ENCODE peak calls at places on chromosomes 12 and 14, in nine cellular contexts. P, X, B, G, D, C, R, N and Y are unnamed samples.

GRCh38 chr14:70784886-70785285 is 24.4 kb downstream of the MAP3K9 start:
- DNase-seq in D (no peak), P (no peak), C (no peak), R (no peak), G (no peak), X (no peak), B (no peak), N (no peak), Y (no peak)

GRCh38 chr14:91367173-91368171 is 50.1 kb downstream of the CCDC88C start:
- DNase-seq in B (no peak), G (no peak), R (peak; percentile 86), N (peak; percentile 72), P (peak; percentile 89), D (peak; percentile 75), C (peak; percentile 22), X (peak; percentile 67), Y (no peak)

GRCh38 chr12:128572311-128572810 is 251.4 kb downstream of the SLC15A4 start:
- DNase-seq in G (no peak), X (no peak), C (peak; percentile 34), P (no peak), D (no peak), B (no peak), N (no peak), R (no peak), Y (no peak)

GRCh38 chr14:71175491-71175890 is 268.2 kb downstream of the PCNX1 start:
- DNase-seq in P (no peak), N (no peak), C (no peak), R (no peak), D (no peak), G (peak; percentile 23), X (peak; percentile 50), B (no peak), Y (no peak)

GRCh38 chr14:53108292-53108937 is 44.7 kb downstream of the DDHD1 start:
- DNase-seq in R (no peak), P (no peak), X (no peak), G (no peak), N (no peak), C (no peak), D (no peak), B (no peak), Y (no peak)

GRCh38 chr14:53295985-53296582 is 143.0 kb upstream of the DDHD1 start:
- DNase-seq in P (no peak), C (peak; percentile 39), B (no peak), N (no peak), G (no peak), D (peak; percentile 39), R (no peak), X (no peak), Y (peak; percentile 16)

GRCh38 chr12:119988440-119988787 is 622 bp upstream of the BICDL1 start:
- DNase-seq in G (peak; percentile 38), P (no peak), N (no peak), X (no peak), B (no peak), D (no peak), C (no peak), R (no peak), Y (no peak)

GRCh38 chr12:71128191-71128590 is 29.6 kb downstream of the TSPAN8 start:
- DNase-seq in C (no peak), G (no peak), N (no peak), X (no peak), B (no peak), R (no peak), D (no peak), P (peak; percentile 55), Y (no peak)

GRCh38 chr12:106962291-106962690 is 6.6 kb downstream of the TMEM263 start:
- DNase-seq in C (no peak), G (no peak), X (no peak), P (no peak), B (no peak), D (no peak), R (no peak), N (no peak), Y (no peak)

GRCh38 chr12:30700216-30700900 is 4.7 kb upstream of the IPO8 start:
- DNase-seq in P (no peak), D (no peak), R (no peak), B (no peak), N (no peak), G (no peak), X (no peak), C (no peak), Y (no peak)

GRCh38 chr14:61616524-61617185 is 78.7 kb upstream of the HIF1A start:
- DNase-seq in B (no peak), G (no peak), R (no peak), X (no peak), D (no peak), N (no peak), P (no peak), C (no peak), Y (no peak)

DNA sequence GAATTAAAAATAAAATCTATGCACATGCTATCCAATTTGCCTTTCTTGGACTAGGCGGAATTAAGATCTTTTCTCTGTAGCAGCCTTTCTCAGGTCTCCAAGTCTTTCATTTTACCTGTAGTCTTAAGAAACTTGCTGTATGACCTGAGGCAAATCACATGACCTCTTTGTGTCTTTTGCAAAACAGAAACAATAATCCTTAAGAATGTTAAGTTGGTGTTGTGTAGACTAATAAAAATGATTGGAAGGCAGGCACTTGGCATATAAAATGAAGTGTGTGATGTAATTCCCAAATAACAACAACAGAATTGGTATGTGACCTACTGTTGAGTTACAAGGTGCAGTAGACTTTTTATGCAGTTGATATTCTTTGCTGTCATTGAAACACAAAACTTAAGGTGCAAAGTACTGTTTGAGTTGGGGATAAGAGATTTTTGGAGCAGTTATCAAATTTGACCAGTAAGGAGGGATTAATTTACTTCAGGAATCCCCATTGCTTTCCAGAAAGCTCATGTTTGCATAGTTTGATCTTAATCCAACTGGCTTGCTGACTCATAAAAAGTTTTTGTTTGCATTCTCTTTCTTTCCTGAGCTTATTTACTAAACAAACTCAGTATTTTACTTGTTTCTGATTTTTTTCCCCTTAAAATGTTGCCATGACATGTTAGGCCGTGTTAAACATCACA is 51.4 kb downstream of the SUSD6 start:
- DNase-seq in X (no peak), R (no peak), N (no peak), P (no peak), D (no peak), G (no peak), C (no peak), B (no peak), Y (no peak)
- H3K27ac ChIP-seq in X (peak overlapping the region; percentile 42), R (peak overlapping the region; percentile 63), N (no peak overlapping the region), P (peak overlapping the region; percentile 75), D (no peak overlapping the region), G (no peak overlapping the region), C (peak overlapping the region; percentile 6), B (peak overlapping the region; percentile 37), Y (no peak overlapping the region)

DNA sequence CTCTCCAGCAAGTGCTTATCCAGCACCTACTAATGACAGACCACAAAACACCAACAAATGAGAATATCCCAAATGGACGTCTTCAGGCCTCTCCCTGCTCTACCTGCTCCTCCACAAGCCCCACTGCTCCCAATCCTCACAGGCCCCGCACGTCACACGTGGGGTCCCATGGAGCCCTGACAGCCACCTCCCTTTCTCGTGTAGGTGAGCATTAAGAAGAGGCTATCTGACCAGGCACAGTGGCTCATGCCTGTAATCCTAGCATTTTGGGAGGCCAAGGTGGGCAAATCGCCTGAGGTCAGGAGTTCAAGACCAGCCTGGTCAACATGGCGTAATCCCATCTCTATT is 5.4 kb downstream of the RIMBP2 start:
- DNase-seq in G (no peak), D (no peak), X (no peak), N (no peak), B (no peak), C (no peak), P (no peak), R (no peak), Y (no peak)
- H3K4me1 ChIP-seq in G (peaks cover 5% of the 10 kb centered on the region), D (no peaks in the 10 kb centered on the region), X (no peaks in the 10 kb centered on the region), N (no peaks in the 10 kb centered on the region), B (peaks cover 31% of the 10 kb centered on the region), C (peaks cover 15% of the 10 kb centered on the region), P (peaks cover 8% of the 10 kb centered on the region), R (peaks cover 7% of the 10 kb centered on the region), Y (no peaks in the 10 kb centered on the region)

GRCh38 chr14:82420874-82421273 is 887.2 kb upstream of the SEL1L start:
- DNase-seq in P (no peak), C (no peak), D (no peak), R (no peak), G (no peak), X (no peak), B (no peak), N (no peak), Y (no peak)
- H3K9me3 ChIP-seq in P (peaks cover 27% of the 10 kb centered on the region), C (no peaks in the 10 kb centered on the region), D (no peaks in the 10 kb centered on the region), R (no peaks in the 10 kb centered on the region), G (no peaks in the 10 kb centered on the region), X (no peaks in the 10 kb centered on the region), B (no peaks in the 10 kb centered on the region), N (no peaks in the 10 kb centered on the region), Y (no peaks in the 10 kb centered on the region)

GRCh38 chr12:116278259-116278595 is 734 bp upstream of the MED13L start:
- DNase-seq in D (no peak), B (no peak), C (peak; percentile 45), N (no peak), G (no peak), X (no peak), R (no peak), P (no peak), Y (no peak)
- H3K27ac ChIP-seq in D (no peak overlapping the region), B (peak overlapping the region; percentile 97), C (peak overlapping the region; percentile 99), N (peak overlapping the region; percentile 34), G (peak overlapping the region; percentile 52), X (no peak overlapping the region), R (peak overlapping the region; percentile 93), P (peak overlapping the region; percentile 91), Y (no peak overlapping the region)

GRCh38 chr14:55126932-55127490 is 2.0 kb upstream of the LGALS3 start:
- DNase-seq in N (no peak), D (no peak), G (no peak), C (no peak), B (no peak), P (no peak), R (no peak), X (no peak), Y (no peak)

GRCh38 chr14:55125403-55125802 is 3.6 kb upstream of the LGALS3 start:
- DNase-seq in G (no peak), C (no peak), N (no peak), P (peak; percentile 77), D (no peak), B (no peak), X (peak; percentile 51), R (peak; percentile 83), Y (no peak)

GRCh38 chr14:55126089-55126488 is 3.0 kb upstream of the LGALS3 start:
- DNase-seq in G (no peak), R (no peak), D (no peak), X (no peak), C (no peak), N (no peak), P (no peak), B (no peak), Y (no peak)

GRCh38 chr14:55123101-55123500 is 6.0 kb upstream of the LGALS3 start:
- DNase-seq in P (peak; percentile 43), G (no peak), R (no peak), N (no peak), X (peak; percentile 45), D (no peak), C (no peak), B (no peak), Y (no peak)

GRCh38 chr14:55124774-55125372 is 4.2 kb upstream of the LGALS3 start:
- DNase-seq in X (no peak), D (no peak), C (no peak), B (no peak), N (no peak), G (no peak), R (no peak), P (no peak), Y (no peak)
- H3K4me1 ChIP-seq in X (peaks cover 88% of the 10 kb centered on the region), D (peaks cover 20% of the 10 kb centered on the region), C (peaks cover 33% of the 10 kb centered on the region), B (peaks cover 91% of the 10 kb centered on the region), N (peaks cover 14% of the 10 kb centered on the region), G (peaks cover 38% of the 10 kb centered on the region), R (peaks cover 68% of the 10 kb centered on the region), P (peaks cover 88% of the 10 kb centered on the region), Y (no peaks in the 10 kb centered on the region)

GRCh38 chr12:57940915-57941164 is 527 bp upstream of the ATP23 start:
- DNase-seq in G (no peak), B (no peak), N (no peak), C (no peak), X (no peak), R (no peak), D (no peak), P (no peak), Y (no peak)
- H3K9me3 ChIP-seq in G (no peaks in the 10 kb centered on the region), B (no peaks in the 10 kb centered on the region), N (no peaks in the 10 kb centered on the region), C (no peaks in the 10 kb centered on the region), X (no peaks in the 10 kb centered on the region), R (no peaks in the 10 kb centered on the region), D (no peaks in the 10 kb centered on the region), P (no peaks in the 10 kb centered on the region), Y (no peaks in the 10 kb centered on the region)